ENCODE peak calls at places on chromosomes 5 and 9, in six cellular contexts. One of them, this sample, is unnamed.

GRCh38 chr9:97866300-97866699 is 13.3 kb downstream of the FOXE1 start:
- DNase-seq in NCI-H1417 treated with DMSO at 0.1 percent for 48 hours: no peak
- DNase-seq in mucosa of gallbladder: no peak
- DNase-seq in GM19239: no peak
- DNase-seq in GM20000: no peak
- DNase-seq in Kasumi-1: no peak
- DNase-seq in this sample: no peak

GRCh38 chr5:58466939-58467338 is 7.1 kb upstream of the PLK2 start:
- DNase-seq in NCI-H1417 treated with DMSO at 0.1 percent for 48 hours: no peak
- DNase-seq in mucosa of gallbladder: peak
- DNase-seq in GM19239: peak
- DNase-seq in GM20000: peak
- DNase-seq in Kasumi-1: peak
- DNase-seq in this sample: peak

GRCh38 chr9:117649126-117649525 is 55.1 kb upstream of the TLR4 start:
- DNase-seq in NCI-H1417 treated with DMSO at 0.1 percent for 48 hours: no peak
- DNase-seq in mucosa of gallbladder: no peak
- DNase-seq in GM19239: no peak
- DNase-seq in GM20000: no peak
- DNase-seq in Kasumi-1: no peak
- DNase-seq in this sample: no peak

GRCh38 chr9:105359899-105360298 is 87.9 kb upstream of the FSD1L start:
- DNase-seq in NCI-H1417 treated with DMSO at 0.1 percent for 48 hours: no peak
- DNase-seq in mucosa of gallbladder: no peak
- DNase-seq in GM19239: no peak
- DNase-seq in GM20000: peak
- DNase-seq in Kasumi-1: no peak
- DNase-seq in this sample: no peak

GRCh38 chr5:32531885-32532520 is 53.4 kb upstream of the SUB1 start:
- DNase-seq in NCI-H1417 treated with DMSO at 0.1 percent for 48 hours: no peak
- DNase-seq in mucosa of gallbladder: no peak
- DNase-seq in GM19239: no peak
- DNase-seq in GM20000: no peak
- DNase-seq in Kasumi-1: no peak
- DNase-seq in this sample: no peak

GRCh38 chr5:132495672-132496630 is 5.4 kb upstream of the IRF1 start:
- DNase-seq in NCI-H1417 treated with DMSO at 0.1 percent for 48 hours: peak
- DNase-seq in mucosa of gallbladder: peak
- DNase-seq in GM19239: no peak
- DNase-seq in GM20000: peak
- DNase-seq in Kasumi-1: peak
- DNase-seq in this sample: peak

GRCh38 chr5:57106661-57107060 is 67.2 kb upstream of the GPBP1 start:
- DNase-seq in NCI-H1417 treated with DMSO at 0.1 percent for 48 hours: no peak
- DNase-seq in mucosa of gallbladder: no peak
- DNase-seq in GM19239: no peak
- DNase-seq in GM20000: no peak
- DNase-seq in Kasumi-1: no peak
- DNase-seq in this sample: no peak

GRCh38 chr5:96714951-96715451 is 52.8 kb downstream of the CAST start:
- DNase-seq in NCI-H1417 treated with DMSO at 0.1 percent for 48 hours: no peak
- DNase-seq in mucosa of gallbladder: peak
- DNase-seq in GM19239: no peak
- DNase-seq in GM20000: no peak
- DNase-seq in Kasumi-1: peak
- DNase-seq in this sample: peak

GRCh38 chr5:139671096-139671841 is 23.1 kb downstream of the CXXC5 start:
- DNase-seq in NCI-H1417 treated with DMSO at 0.1 percent for 48 hours: no peak
- DNase-seq in mucosa of gallbladder: no peak
- DNase-seq in GM19239: peak
- DNase-seq in GM20000: peak
- DNase-seq in Kasumi-1: no peak
- DNase-seq in this sample: no peak

GRCh38 chr9:95089257-95089873 is 228.1 kb downstream of the FANCC start:
- DNase-seq in NCI-H1417 treated with DMSO at 0.1 percent for 48 hours: no peak
- DNase-seq in mucosa of gallbladder: no peak
- DNase-seq in GM19239: no peak
- DNase-seq in GM20000: no peak
- DNase-seq in Kasumi-1: no peak
- DNase-seq in this sample: no peak

GRCh38 chr5:95962785-95963184 is 1.1 kb upstream of the ELL2 start:
- DNase-seq in NCI-H1417 treated with DMSO at 0.1 percent for 48 hours: no peak
- DNase-seq in mucosa of gallbladder: no peak
- DNase-seq in GM19239: no peak
- DNase-seq in GM20000: no peak
- DNase-seq in Kasumi-1: no peak
- DNase-seq in this sample: no peak

GRCh38 chr5:82285206-82285605 is 7.1 kb upstream of the RPS23 start:
- DNase-seq in NCI-H1417 treated with DMSO at 0.1 percent for 48 hours: no peak
- DNase-seq in mucosa of gallbladder: no peak
- DNase-seq in GM19239: no peak
- DNase-seq in GM20000: no peak
- DNase-seq in Kasumi-1: no peak
- DNase-seq in this sample: no peak

GRCh38 chr9:114184071-114184470 is 28.7 kb downstream of the COL27A1 start:
- DNase-seq in NCI-H1417 treated with DMSO at 0.1 percent for 48 hours: no peak
- DNase-seq in mucosa of gallbladder: no peak
- DNase-seq in GM19239: no peak
- DNase-seq in GM20000: no peak
- DNase-seq in Kasumi-1: no peak
- DNase-seq in this sample: no peak

GRCh38 chr5:131521252-131521651 is 113.8 kb downstream of the RAPGEF6 start:
- DNase-seq in NCI-H1417 treated with DMSO at 0.1 percent for 48 hours: no peak
- DNase-seq in mucosa of gallbladder: no peak
- DNase-seq in GM19239: no peak
- DNase-seq in GM20000: no peak
- DNase-seq in Kasumi-1: no peak
- DNase-seq in this sample: no peak

GRCh38 chr5:23269981-23270380 is 237.4 kb upstream of the PRDM9 start:
- DNase-seq in NCI-H1417 treated with DMSO at 0.1 percent for 48 hours: no peak
- DNase-seq in mucosa of gallbladder: no peak
- DNase-seq in GM19239: no peak
- DNase-seq in GM20000: no peak
- DNase-seq in Kasumi-1: no peak
- DNase-seq in this sample: no peak

GRCh38 chr9:86494644-86495081 is 140.5 kb upstream of the TUT7 start:
- DNase-seq in NCI-H1417 treated with DMSO at 0.1 percent for 48 hours: no peak
- DNase-seq in mucosa of gallbladder: no peak
- DNase-seq in GM19239: no peak
- DNase-seq in GM20000: no peak
- DNase-seq in Kasumi-1: no peak
- DNase-seq in this sample: no peak

GRCh38 chr9:137461663-137462395 is 2.7 kb upstream of the NSMF start:
- DNase-seq in NCI-H1417 treated with DMSO at 0.1 percent for 48 hours: no peak
- DNase-seq in mucosa of gallbladder: no peak
- DNase-seq in GM19239: peak
- DNase-seq in GM20000: peak
- DNase-seq in Kasumi-1: peak
- DNase-seq in this sample: no peak

GRCh38 chr5:14720236-14720923 is 55.9 kb downstream of the OTULIN start:
- DNase-seq in NCI-H1417 treated with DMSO at 0.1 percent for 48 hours: no peak
- DNase-seq in mucosa of gallbladder: no peak
- DNase-seq in GM19239: no peak
- DNase-seq in GM20000: no peak
- DNase-seq in Kasumi-1: no peak
- DNase-seq in this sample: no peak

GRCh38 chr5:978693-979092 is 29.9 kb upstream of the NKD2 start:
- DNase-seq in NCI-H1417 treated with DMSO at 0.1 percent for 48 hours: no peak
- DNase-seq in mucosa of gallbladder: no peak
- DNase-seq in GM19239: no peak
- DNase-seq in GM20000: no peak
- DNase-seq in Kasumi-1: no peak
- DNase-seq in this sample: no peak

GRCh38 chr5:33238826-33239670 is 201.7 kb upstream of the TARS1 start:
- DNase-seq in NCI-H1417 treated with DMSO at 0.1 percent for 48 hours: no peak
- DNase-seq in mucosa of gallbladder: no peak
- DNase-seq in GM19239: no peak
- DNase-seq in GM20000: no peak
- DNase-seq in Kasumi-1: no peak
- DNase-seq in this sample: no peak

GRCh38 chr9:101087426-101087825 is 58.9 kb downstream of the PLPPR1 start:
- DNase-seq in NCI-H1417 treated with DMSO at 0.1 percent for 48 hours: no peak
- DNase-seq in mucosa of gallbladder: no peak
- DNase-seq in GM19239: no peak
- DNase-seq in GM20000: no peak
- DNase-seq in Kasumi-1: no peak
- DNase-seq in this sample: no peak

GRCh38 chr5:1745806-1746370 is 53.7 kb downstream of the MRPL36 start:
- DNase-seq in NCI-H1417 treated with DMSO at 0.1 percent for 48 hours: no peak
- DNase-seq in mucosa of gallbladder: no peak
- DNase-seq in GM19239: no peak
- DNase-seq in GM20000: no peak
- DNase-seq in Kasumi-1: no peak
- DNase-seq in this sample: no peak

GRCh38 chr5:76546497-76547102 is 76.6 kb downstream of the F2RL2 start:
- DNase-seq in NCI-H1417 treated with DMSO at 0.1 percent for 48 hours: no peak
- DNase-seq in mucosa of gallbladder: peak
- DNase-seq in GM19239: no peak
- DNase-seq in GM20000: peak
- DNase-seq in Kasumi-1: no peak
- DNase-seq in this sample: no peak

GRCh38 chr9:93183663-93184438 is at the start of gene WNK2:
- DNase-seq in NCI-H1417 treated with DMSO at 0.1 percent for 48 hours: no peak
- DNase-seq in mucosa of gallbladder: no peak
- DNase-seq in GM19239: peak
- DNase-seq in GM20000: peak
- DNase-seq in Kasumi-1: peak
- DNase-seq in this sample: no peak

GRCh38 chr5:105587963-105588662 is 2025.5 kb upstream of the NUDT12 start:
- DNase-seq in NCI-H1417 treated with DMSO at 0.1 percent for 48 hours: no peak
- DNase-seq in mucosa of gallbladder: no peak
- DNase-seq in GM19239: no peak
- DNase-seq in GM20000: no peak
- DNase-seq in Kasumi-1: peak
- DNase-seq in this sample: no peak

GRCh38 chr5:6849569-6849968 is 136.3 kb downstream of the TENT4A start:
- DNase-seq in NCI-H1417 treated with DMSO at 0.1 percent for 48 hours: no peak
- DNase-seq in mucosa of gallbladder: no peak
- DNase-seq in GM19239: no peak
- DNase-seq in GM20000: no peak
- DNase-seq in Kasumi-1: no peak
- DNase-seq in this sample: no peak

GRCh38 chr5:157198277-157199058 is 17.8 kb downstream of the ITK start:
- DNase-seq in NCI-H1417 treated with DMSO at 0.1 percent for 48 hours: no peak
- DNase-seq in mucosa of gallbladder: no peak
- DNase-seq in GM19239: no peak
- DNase-seq in GM20000: no peak
- DNase-seq in Kasumi-1: no peak
- DNase-seq in this sample: no peak

GRCh38 chr5:41559184-41559583 is 48.8 kb upstream of the PLCXD3 start:
- DNase-seq in NCI-H1417 treated with DMSO at 0.1 percent for 48 hours: no peak
- DNase-seq in mucosa of gallbladder: no peak
- DNase-seq in GM19239: no peak
- DNase-seq in GM20000: no peak
- DNase-seq in Kasumi-1: no peak
- DNase-seq in this sample: no peak

GRCh38 chr5:2465383-2465782 is 286.1 kb downstream of the IRX2 start:
- DNase-seq in NCI-H1417 treated with DMSO at 0.1 percent for 48 hours: no peak
- DNase-seq in mucosa of gallbladder: no peak
- DNase-seq in GM19239: no peak
- DNase-seq in GM20000: no peak
- DNase-seq in Kasumi-1: no peak
- DNase-seq in this sample: no peak

GRCh38 chr9:77575785-77576184 is 72.3 kb downstream of the GNA14 start:
- DNase-seq in NCI-H1417 treated with DMSO at 0.1 percent for 48 hours: no peak
- DNase-seq in mucosa of gallbladder: no peak
- DNase-seq in GM19239: no peak
- DNase-seq in GM20000: no peak
- DNase-seq in Kasumi-1: no peak
- DNase-seq in this sample: peak

GRCh38 chr5:81428446-81428845 is 34.5 kb upstream of the ACOT12 start:
- DNase-seq in NCI-H1417 treated with DMSO at 0.1 percent for 48 hours: no peak
- DNase-seq in mucosa of gallbladder: no peak
- DNase-seq in GM19239: no peak
- DNase-seq in GM20000: no peak
- DNase-seq in Kasumi-1: no peak
- DNase-seq in this sample: no peak

GRCh38 chr9:108074900-108075299 is 585.3 kb upstream of the KLF4 start:
- DNase-seq in NCI-H1417 treated with DMSO at 0.1 percent for 48 hours: no peak
- DNase-seq in mucosa of gallbladder: no peak
- DNase-seq in GM19239: no peak
- DNase-seq in GM20000: no peak
- DNase-seq in Kasumi-1: no peak
- DNase-seq in this sample: no peak

GRCh38 chr5:41747291-41747690 is 122.9 kb downstream of the OXCT1 start:
- DNase-seq in NCI-H1417 treated with DMSO at 0.1 percent for 48 hours: no peak
- DNase-seq in mucosa of gallbladder: no peak
- DNase-seq in GM19239: no peak
- DNase-seq in GM20000: no peak
- DNase-seq in Kasumi-1: no peak
- DNase-seq in this sample: no peak

GRCh38 chr5:127754259-127754658 is 51.1 kb downstream of the CCDC192 start:
- DNase-seq in NCI-H1417 treated with DMSO at 0.1 percent for 48 hours: no peak
- DNase-seq in mucosa of gallbladder: no peak
- DNase-seq in GM19239: no peak
- DNase-seq in GM20000: no peak
- DNase-seq in Kasumi-1: no peak
- DNase-seq in this sample: no peak

GRCh38 chr9:89806371-89807100 is 201.7 kb downstream of the GADD45G start:
- DNase-seq in NCI-H1417 treated with DMSO at 0.1 percent for 48 hours: no peak
- DNase-seq in mucosa of gallbladder: no peak
- DNase-seq in GM19239: no peak
- DNase-seq in GM20000: no peak
- DNase-seq in Kasumi-1: no peak
- DNase-seq in this sample: no peak

GRCh38 chr5:41009228-41009627 is 61.9 kb downstream of the MROH2B start:
- DNase-seq in NCI-H1417 treated with DMSO at 0.1 percent for 48 hours: no peak
- DNase-seq in mucosa of gallbladder: no peak
- DNase-seq in GM19239: no peak
- DNase-seq in GM20000: no peak
- DNase-seq in Kasumi-1: no peak
- DNase-seq in this sample: no peak

GRCh38 chr9:22160235-22160634 is 151.1 kb upstream of the CDKN2B start:
- DNase-seq in NCI-H1417 treated with DMSO at 0.1 percent for 48 hours: no peak
- DNase-seq in mucosa of gallbladder: no peak
- DNase-seq in GM19239: no peak
- DNase-seq in GM20000: no peak
- DNase-seq in Kasumi-1: no peak
- DNase-seq in this sample: no peak

GRCh38 chr9:91156451-91157234 is 205.1 kb downstream of the AUH start:
- DNase-seq in NCI-H1417 treated with DMSO at 0.1 percent for 48 hours: no peak
- DNase-seq in mucosa of gallbladder: no peak
- DNase-seq in GM19239: no peak
- DNase-seq in GM20000: no peak
- DNase-seq in Kasumi-1: no peak
- DNase-seq in this sample: no peak

GRCh38 chr5:170791325-170791954 is 7.9 kb downstream of the GABRP start:
- DNase-seq in NCI-H1417 treated with DMSO at 0.1 percent for 48 hours: no peak
- DNase-seq in mucosa of gallbladder: peak
- DNase-seq in GM19239: peak
- DNase-seq in GM20000: peak
- DNase-seq in Kasumi-1: peak
- DNase-seq in this sample: peak

This sample was measured in AML-193.